ENCODE peak calls at places on chromosomes 16 and 17, in seven cellular contexts. Q is ovary, T is transverse colon, W is A549, B is H1, L is stomach, N is HepG2. E is an unnamed sample.

GRCh38 chr16:10824111-10824893 is 5.7 kb upstream of the TVP23A start:
- DNase-seq in L (peak; percentile 97), Q (peak; percentile 38), W (no peak), N (no peak), T (peak; percentile 25), B (no peak), E (no peak)

GRCh38 chr16:63876096-63876495 is 1245.8 kb downstream of the CDH11 start:
- DNase-seq in T (no peak), N (no peak), L (no peak), B (no peak), Q (no peak), W (no peak), E (no peak)

GRCh38 chr17:76268991-76269981 is 4.1 kb downstream of the UBALD2 start:
- DNase-seq in N (no peak), W (no peak), B (no peak), T (no peak), L (no peak), Q (no peak), E (no peak)

GRCh38 chr17:81803728-81804558 is at the start of gene GCGR:
- DNase-seq in T (no peak), L (no peak), Q (no peak), N (no peak), B (no peak), W (no peak), E (no peak)

GRCh38 chr17:3846739-3847670 is 959 bp upstream of the NCBP3 start:
- DNase-seq in L (no peak), B (no peak), W (no peak), Q (no peak), N (no peak), T (no peak), E (no peak)

GRCh38 chr17:17179371-17179827 is 26.7 kb downstream of the PLD6 start:
- DNase-seq in L (no peak), N (no peak), W (no peak), B (no peak), Q (no peak), T (no peak), E (no peak)

GRCh38 chr16:73382921-73383594 is 335.1 kb upstream of the ZFHX3 start:
- DNase-seq in B (no peak), L (no peak), N (no peak), Q (no peak), T (no peak), W (no peak), E (no peak)

GRCh38 chr17:64441772-64442549 is 7.0 kb upstream of the MILR1 start:
- DNase-seq in N (peak; percentile 47), L (no peak), T (peak; percentile 24), B (no peak), Q (no peak), W (no peak), E (no peak)

GRCh38 chr16:12679660-12680272 is 123.9 kb downstream of the CPPED1 start:
- DNase-seq in T (no peak), Q (no peak), N (no peak), L (no peak), B (no peak), W (no peak), E (no peak)

GRCh38 chr17:78925662-78926555 is 722 bp upstream of the TIMP2 start:
- DNase-seq in N (peak; percentile 52), Q (peak; percentile 94), T (peak; percentile 73), B (no peak), L (peak; percentile 45), W (no peak), E (peak; percentile 87)

GRCh38 chr17:2943971-2944370 is 119.4 kb downstream of the OR1D5 start:
- DNase-seq in W (no peak), B (no peak), Q (no peak), L (no peak), T (no peak), N (no peak), E (no peak)

GRCh38 chr17:57527437-57528083 is 217.5 kb downstream of the CCDC182 start:
- DNase-seq in W (no peak), N (no peak), L (no peak), Q (no peak), B (no peak), T (no peak), E (no peak)

GRCh38 chr16:66326995-66327513 is 39.4 kb upstream of the CDH5 start:
- DNase-seq in T (peak; percentile 21), L (no peak), B (no peak), Q (no peak), W (no peak), N (peak; percentile 74), E (no peak)

GRCh38 chr17:78745407-78746088 is 36.5 kb downstream of the CYTH1 start:
- DNase-seq in W (no peak), L (no peak), N (peak; percentile 52), B (no peak), T (no peak), Q (peak; percentile 37), E (no peak)

GRCh38 chr17:15240617-15241016 is 24.5 kb downstream of the PMP22 start:
- DNase-seq in N (no peak), W (no peak), L (no peak), Q (no peak), B (no peak), T (no peak), E (no peak)

GRCh38 chr16:23182675-23183485 is at the start of gene SCNN1G:
- DNase-seq in W (peak; percentile 25), T (peak; percentile 45), N (no peak), B (no peak), L (peak; percentile 31), Q (no peak), E (no peak)

GRCh38 chr16:64977211-64977920 is 144.5 kb downstream of the CDH11 start:
- DNase-seq in B (no peak), L (no peak), W (no peak), N (no peak), Q (no peak), T (no peak), E (no peak)

GRCh38 chr17:65191805-65192740 is 54.9 kb downstream of the RGS9 start:
- DNase-seq in B (no peak), L (no peak), T (no peak), W (peak; percentile 43), N (peak; percentile 20), Q (no peak), E (no peak)

GRCh38 chr17:927611-928461 is 51.7 kb downstream of the NXN start:
- DNase-seq in B (no peak), N (no peak), W (peak; percentile 69), Q (no peak), L (peak; percentile 44), T (no peak), E (no peak)

GRCh38 chr17:75350706-75351105 is 54.8 kb downstream of the GRB2 start:
- DNase-seq in W (no peak), Q (no peak), B (no peak), N (no peak), T (no peak), L (no peak), E (no peak)

GRCh38 chr16:1989209-1989825 is 453 bp upstream of the SYNGR3 start:
- DNase-seq in W (no peak), L (no peak), B (no peak), Q (no peak), T (no peak), N (no peak), E (no peak)

GRCh38 chr16:56985288-56985961 is 3.9 kb upstream of the NLRC5 start:
- DNase-seq in T (peak; percentile 72), Q (peak; percentile 66), N (no peak), B (no peak), L (peak; percentile 57), W (peak; percentile 89), E (peak; percentile 75)

GRCh38 chr16:21584817-21585216 is 14.6 kb upstream of the METTL9 start:
- DNase-seq in T (no peak), N (no peak), L (no peak), Q (no peak), W (no peak), B (no peak), E (no peak)

DNA sequence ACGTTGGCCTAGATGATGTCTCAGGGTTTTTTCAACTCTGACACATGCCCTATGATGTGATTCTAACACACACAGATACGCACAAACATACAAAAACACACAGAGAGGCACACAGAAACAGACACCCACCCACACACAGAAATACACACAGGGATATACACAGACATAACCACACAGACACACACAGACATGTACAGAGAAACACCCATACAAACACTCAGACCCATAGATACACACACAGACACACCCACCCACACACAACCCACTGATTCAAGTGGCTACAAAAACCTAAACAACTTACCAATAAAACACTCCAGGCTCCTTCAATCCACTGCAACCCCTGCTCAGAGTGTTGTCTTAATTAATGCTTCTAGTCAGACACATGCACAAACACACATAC is 244.6 kb upstream of the CCL2 start:
- DNase-seq in N (no peak), B (no peak), Q (no peak), L (no peak), T (no peak), W (no peak), E (no peak)
- H3K9me3 ChIP-seq in N (peaks cover 16% of the 10 kb centered on the region), B (no peaks in the 10 kb centered on the region), Q (no peaks in the 10 kb centered on the region), L (no peaks in the 10 kb centered on the region), T (no peaks in the 10 kb centered on the region), W (no peaks in the 10 kb centered on the region), E (no peaks in the 10 kb centered on the region)

GRCh38 chr16:79756571-79756970 is 156.0 kb upstream of the MAF start:
- DNase-seq in W (no peak), L (no peak), B (no peak), Q (no peak), N (no peak), T (no peak), E (no peak)

GRCh38 chr16:79757968-79758367 is 157.4 kb upstream of the MAF start:
- DNase-seq in N (no peak), W (no peak), B (no peak), T (no peak), L (no peak), Q (no peak), E (no peak)

GRCh38 chr16:79758615-79759346 is 158.2 kb upstream of the MAF start:
- DNase-seq in N (peak; percentile 46), W (peak; percentile 8), B (no peak), Q (no peak), T (no peak), L (no peak), E (no peak)

GRCh38 chr16:79754081-79754872 is 153.7 kb upstream of the MAF start:
- DNase-seq in N (no peak), W (no peak), B (no peak), Q (no peak), L (no peak), T (no peak), E (no peak)

GRCh38 chr16:79757163-79757562 is 156.6 kb upstream of the MAF start:
- DNase-seq in W (no peak), T (no peak), L (no peak), Q (no peak), B (no peak), N (no peak), E (no peak)
- TF ChIP-seq EP300 in W (no peak), T (no peak), L (no peak), Q (no peak), B (no peak), N (no peak), E (no peak)

DNA sequence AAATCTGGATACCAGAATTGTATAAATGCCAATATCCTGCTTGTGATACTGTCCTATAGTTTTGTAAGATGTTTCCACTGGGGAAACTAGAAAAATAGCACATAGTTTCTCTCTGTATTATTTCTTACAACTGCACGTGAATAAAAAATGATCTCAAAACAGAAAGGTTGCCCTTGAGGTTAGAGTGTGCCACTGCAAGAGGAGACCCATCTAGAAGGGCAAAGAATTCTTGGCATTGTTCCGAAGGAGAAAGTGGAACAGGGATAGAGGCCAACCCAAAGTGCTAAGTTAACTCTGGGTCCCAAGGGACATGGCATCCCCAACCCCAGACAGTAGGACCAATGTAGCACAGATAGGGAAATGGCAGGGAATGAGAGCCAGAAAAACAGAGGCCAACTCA is 477.5 kb upstream of the HSBP1 start:
- DNase-seq in W (no peak), Q (no peak), N (no peak), B (no peak), T (no peak), L (no peak), E (no peak)
- H3K4me1 ChIP-seq in W (no peaks in the 10 kb centered on the region), Q (no peaks in the 10 kb centered on the region), N (no peaks in the 10 kb centered on the region), B (no peaks in the 10 kb centered on the region), T (no peaks in the 10 kb centered on the region), L (no peaks in the 10 kb centered on the region), E (no peaks in the 10 kb centered on the region)

GRCh38 chr17:77665833-77666232 is 292.7 kb upstream of the TNRC6C start:
- DNase-seq in N (no peak), W (no peak), T (no peak), Q (no peak), B (no peak), L (no peak), E (no peak)
- H3K9me3 ChIP-seq in N (peaks cover 13% of the 10 kb centered on the region), W (peaks cover 24% of the 10 kb centered on the region), T (peaks cover 13% of the 10 kb centered on the region), Q (no peaks in the 10 kb centered on the region), B (peaks cover 9% of the 10 kb centered on the region), L (peaks cover 5% of the 10 kb centered on the region), E (peaks cover 20% of the 10 kb centered on the region)

E was measured in tibial nerve.